ENCODE peak calls at places on chromosomes 2 and 18, in seven cellular contexts. T, B, O, R, E, S and W are unnamed samples.

GRCh38 chr2:220847587-220847986 is 724.5 kb downstream of the EPHA4 start:
- DNase-seq in B (no peak), O (peak; percentile 59), R (no peak), E (peak; percentile 66), S (peak; percentile 50), T (peak; percentile 16), W (no peak)

GRCh38 chr2:240579771-240580614 is 6.5 kb upstream of the CAPN10 start:
- DNase-seq in B (no peak), S (peak; percentile 94), E (peak; percentile 94), O (no peak), T (peak; percentile 93), R (peak; percentile 82), W (no peak)

GRCh38 chr2:226524381-226524843 is 275.2 kb downstream of the IRS1 start:
- DNase-seq in T (peak; percentile 75), B (no peak), E (peak; percentile 96), R (no peak), O (peak; percentile 76), S (peak; percentile 94), W (no peak)

GRCh38 chr2:239068411-239068810 is 220.5 kb downstream of the TWIST2 start:
- DNase-seq in R (no peak), S (no peak), B (no peak), O (no peak), E (no peak), T (no peak), W (no peak)

GRCh38 chr2:24926602-24927252 is 6.7 kb upstream of the ADCY3 start:
- DNase-seq in O (no peak), R (no peak), E (peak; percentile 45), T (peak; percentile 57), S (peak; percentile 18), B (peak; percentile 91), W (no peak)

GRCh38 chr18:9565407-9565806 is 49.0 kb downstream of the PPP4R1 start:
- DNase-seq in R (no peak), S (no peak), O (no peak), E (no peak), B (no peak), T (no peak), W (no peak)

GRCh38 chr2:20615466-20616241 is 35.2 kb downstream of the HS1BP3 start:
- DNase-seq in B (peak; percentile 76), R (no peak), O (no peak), T (no peak), S (peak; percentile 38), E (peak; percentile 36), W (no peak)

GRCh38 chr2:169964740-169965139 is 137.5 kb downstream of the UBR3 start:
- DNase-seq in T (peak; percentile 12), R (no peak), S (peak; percentile 11), E (no peak), O (no peak), B (no peak), W (no peak)

GRCh38 chr18:2413352-2413751 is 158.0 kb downstream of the METTL4 start:
- DNase-seq in T (no peak), B (no peak), S (no peak), O (no peak), E (no peak), R (no peak), W (no peak)

GRCh38 chr2:68357608-68358337 is 7.3 kb upstream of the PLEK start:
- DNase-seq in S (peak; percentile 70), E (peak; percentile 66), R (no peak), O (peak; percentile 18), T (peak; percentile 50), B (no peak), W (no peak)

GRCh38 chr2:27664245-27664574 is 521 bp downstream of the SLC4A1AP start:
- DNase-seq in B (no peak), R (no peak), T (no peak), E (no peak), S (no peak), O (no peak), W (no peak)
- TF ChIP-seq CTCF in B (no peak), R (no peak), T (no peak), E (no peak), S (no peak), O (no peak), W (no peak)

GRCh38 chr18:51848702-51849101 is 491.3 kb upstream of the DCC start:
- DNase-seq in S (no peak), T (no peak), O (no peak), R (no peak), E (no peak), B (no peak), W (no peak)
- TF ChIP-seq CTCF in S (no peak), T (no peak), O (no peak), R (no peak), E (no peak), B (no peak), W (no peak)

GRCh38 chr2:135997380-135997779 is 12.0 kb upstream of the DARS1 start:
- DNase-seq in B (peak; percentile 74), O (no peak), E (no peak), T (no peak), S (no peak), R (no peak), W (peak; percentile 25)
- TF ChIP-seq CTCF in B (peak; percentile 5), O (no peak), E (no peak), T (no peak), S (no peak), R (no peak), W (peak; percentile 45)

GRCh38 chr2:191947235-191947634 is 100.3 kb upstream of the CAVIN2 start:
- DNase-seq in E (no peak), T (no peak), O (no peak), S (no peak), R (no peak), B (no peak), W (no peak)
- TF ChIP-seq CTCF in E (no peak), T (no peak), O (no peak), S (no peak), R (no peak), B (no peak), W (no peak)

DNA sequence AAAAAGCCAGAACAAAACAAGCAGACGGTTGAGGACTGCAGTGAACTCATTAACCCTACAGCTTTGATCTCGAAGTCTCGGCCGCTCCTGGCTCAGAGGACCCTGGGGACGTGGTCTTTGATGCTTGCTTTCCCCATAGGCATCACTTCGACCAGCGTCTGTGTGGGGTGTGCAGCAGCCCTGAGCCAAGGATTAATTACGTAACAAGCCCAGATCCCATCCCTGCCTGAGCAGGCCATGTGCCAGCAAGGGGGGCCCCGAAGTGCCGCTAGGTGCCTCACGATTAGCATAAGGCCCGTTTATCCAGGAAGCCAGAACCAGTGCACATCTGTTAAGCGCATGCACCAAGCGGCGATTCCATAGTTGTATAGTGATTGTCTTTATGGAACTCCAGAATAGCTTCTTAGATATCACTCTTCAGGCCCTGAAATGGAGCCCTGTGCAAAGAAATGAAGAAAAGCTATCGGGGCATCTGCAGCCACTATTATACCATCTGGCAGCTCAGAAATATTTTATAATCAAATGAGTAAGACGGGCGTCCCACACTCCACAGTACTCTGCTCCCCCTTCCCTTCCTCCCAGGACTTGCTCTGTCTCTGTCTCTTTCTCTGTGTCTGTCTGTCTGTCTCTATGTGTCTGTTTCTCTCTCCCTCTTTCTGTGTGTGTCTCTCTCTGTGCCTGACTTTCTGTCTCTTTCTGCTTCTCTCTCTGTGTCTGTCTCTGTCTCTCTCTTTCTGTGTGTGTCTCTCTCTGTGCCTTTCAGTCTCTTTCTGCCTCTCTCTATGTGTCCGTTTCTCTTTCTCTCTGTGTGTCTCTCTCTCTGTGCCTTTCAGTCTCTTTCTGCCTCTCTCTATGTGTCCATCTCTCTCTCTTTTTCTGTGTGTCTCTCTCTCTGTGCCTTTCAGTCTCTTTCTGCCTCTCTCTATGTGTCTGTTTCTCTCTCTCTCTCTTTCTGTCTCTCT is 41.7 kb downstream of the HPCAL1 start:
- DNase-seq in T (no peak), O (no peak), R (no peak), B (peak; percentile 57), S (no peak), E (no peak), W (no peak)
- TF ChIP-seq CTCF in T (no peak), O (no peak), R (no peak), B (no peak), S (no peak), E (no peak), W (no peak)

DNA sequence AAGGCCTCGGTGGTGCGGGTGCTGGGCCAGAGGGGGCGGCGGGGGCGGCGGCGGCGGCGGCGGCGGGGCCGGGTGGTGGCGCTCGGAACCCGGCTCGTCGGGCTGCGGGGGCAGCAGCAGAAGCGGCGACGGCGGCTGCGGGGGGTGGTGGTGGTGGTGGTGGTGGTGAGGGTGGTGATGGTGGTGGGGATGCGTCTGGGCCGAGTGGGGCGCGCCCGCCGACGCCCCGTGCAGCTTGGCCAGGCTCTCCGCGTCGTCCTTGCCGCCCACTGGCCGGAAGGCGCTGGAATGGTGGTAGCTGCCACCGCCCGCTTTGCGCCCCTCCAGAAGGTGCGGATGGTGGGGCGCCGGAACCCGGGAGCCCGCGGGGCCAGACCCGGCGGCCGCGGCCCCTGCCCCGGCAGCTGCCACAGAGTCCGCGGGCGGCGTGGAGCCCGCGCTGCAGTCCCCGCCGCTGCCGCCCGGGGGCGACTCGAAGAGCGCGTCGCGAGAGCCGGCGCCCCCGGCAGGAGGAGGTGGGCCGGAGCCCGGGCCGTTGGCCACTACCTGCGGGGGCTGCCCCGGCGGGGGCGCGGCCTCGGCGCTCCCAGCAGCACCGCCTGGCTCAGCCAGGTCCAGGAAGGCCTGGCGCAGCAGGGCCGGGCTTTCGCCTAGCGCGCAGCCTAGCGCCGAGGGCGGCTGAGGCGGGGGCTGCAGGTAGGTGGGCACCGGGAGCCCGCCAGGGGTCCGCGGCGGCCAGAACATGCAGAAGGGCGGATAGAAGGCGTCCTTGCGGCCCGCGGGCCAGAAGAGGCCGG is 4.2 kb downstream of the SKOR2 start:
- DNase-seq in O (no peak), T (no peak), E (no peak), S (no peak), R (no peak), B (no peak), W (no peak)
- TF ChIP-seq CTCF in O (peak; percentile 2), T (no peak), E (peak; percentile 3), S (no peak), R (no peak), B (no peak), W (peak; percentile 75)

DNA sequence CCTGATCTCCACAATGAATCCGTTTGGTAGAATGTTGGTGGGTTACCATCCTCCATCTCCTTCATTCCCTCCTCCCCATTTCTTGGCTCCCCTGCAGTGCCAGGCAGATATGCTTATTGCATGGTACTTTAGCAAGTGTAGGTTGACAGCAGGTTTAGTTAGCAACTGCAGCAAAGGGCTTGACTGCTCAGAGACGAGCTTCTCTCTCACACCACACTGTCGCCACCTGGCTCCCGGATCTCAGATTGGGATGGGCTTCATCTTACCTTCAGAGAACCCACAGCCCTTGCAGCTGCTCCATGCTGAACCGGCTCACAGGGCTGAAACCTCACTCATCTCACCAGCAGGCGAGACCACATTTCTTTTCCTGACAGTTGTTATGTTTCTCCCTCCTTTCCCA is 88.8 kb downstream of the VWA3B start:
- DNase-seq in B (no peak), R (no peak), O (no peak), E (no peak), T (no peak), S (no peak), W (no peak)
- TF ChIP-seq CTCF in B (no peak), R (no peak), O (no peak), E (no peak), T (no peak), S (no peak), W (no peak)

GRCh38 chr2:36544638-36545338 is 53.2 kb downstream of the FEZ2 start:
- DNase-seq in B (no peak), T (no peak), R (no peak), O (no peak), E (peak; percentile 54), S (no peak), W (no peak)
- TF ChIP-seq CTCF in B (no peak), T (peak; percentile 26), R (no peak), O (peak; percentile 48), E (peak; percentile 49), S (peak; percentile 43), W (peak; percentile 23)

GRCh38 chr2:29011650-29012060 is 30.6 kb downstream of the TOGARAM2 start:
- DNase-seq in B (peak; percentile 86), R (peak; percentile 75), S (peak; percentile 28), T (no peak), O (no peak), E (no peak), W (no peak)
- TF ChIP-seq CTCF in B (no peak), R (no peak), S (no peak), T (no peak), O (peak; percentile 9), E (no peak), W (no peak)